ENCODE peak calls at places on chromosome 1, in eight cellular contexts. C is body of pancreas, F is gastrocnemius medialis, W is upper lobe of left lung, J is heart left ventricle, S is HepG2, U is right lobe of liver, T is HCT116. P is an unnamed sample.

GRCh38 chr1:171107969-171108368 is 17.3 kb downstream of the FMO3 start:
- ATAC-seq in C (no peak), F (no peak), W (no peak), J (no peak), S (no peak), U (no peak), T (no peak), P (no peak)

GRCh38 chr1:68232354-68233148 is at the start of gene WLS:
- ATAC-seq in C (peak; percentile 80), F (peak; percentile 84), W (peak; percentile 85), J (peak; percentile 86), S (no peak), U (peak; percentile 87), T (peak; percentile 89), P (peak; percentile 85)

GRCh38 chr1:205716371-205717132 is 33.4 kb downstream of the NUCKS1 start:
- ATAC-seq in C (no peak), F (no peak), W (no peak), J (no peak), S (no peak), U (no peak), T (no peak), P (no peak)

GRCh38 chr1:64595871-64596515 is 126.1 kb downstream of the CACHD1 start:
- ATAC-seq in C (no peak), F (no peak), W (no peak), J (no peak), S (peak; percentile 63), U (no peak), T (no peak), P (no peak)

GRCh38 chr1:3653286-3653618 is 936 bp downstream of the TP73 start:
- ATAC-seq in C (no peak), F (no peak), W (no peak), J (no peak), S (no peak), U (no peak), T (peak; percentile 13), P (no peak)

GRCh38 chr1:232517204-232517603 is 112.7 kb downstream of the SIPA1L2 start:
- ATAC-seq in C (no peak), F (no peak), W (no peak), J (no peak), S (no peak), U (no peak), T (no peak), P (no peak)

GRCh38 chr1:234406871-234407270 is 33.6 kb downstream of the COA6 start:
- ATAC-seq in C (no peak), F (no peak), W (no peak), J (no peak), S (no peak), U (no peak), T (no peak), P (no peak)

GRCh38 chr1:201013031-201013485 is 10.5 kb downstream of the KIF21B start:
- ATAC-seq in C (no peak), F (no peak), W (no peak), J (peak; percentile 49), S (no peak), U (peak; percentile 18), T (peak; percentile 35), P (no peak)

GRCh38 chr1:150578278-150579109 is 916 bp downstream of the MCL1 start:
- ATAC-seq in C (peak; percentile 12), F (peak; percentile 40), W (peak; percentile 49), J (peak; percentile 58), S (peak; percentile 18), U (peak; percentile 13), T (peak; percentile 5), P (peak; percentile 14)

GRCh38 chr1:170356585-170356984 is 175.4 kb upstream of the GORAB start:
- ATAC-seq in C (no peak), F (no peak), W (no peak), J (no peak), S (no peak), U (no peak), T (no peak), P (no peak)

GRCh38 chr1:213585402-213585801 is 402.4 kb upstream of the PROX1 start:
- ATAC-seq in C (peak; percentile 87), F (no peak), W (no peak), J (peak; percentile 42), S (peak; percentile 59), U (no peak), T (no peak), P (no peak)

GRCh38 chr1:2803931-2804627 is 2.6 kb upstream of the TTC34 start:
- ATAC-seq in C (no peak), F (no peak), W (no peak), J (no peak), S (peak; percentile 11), U (no peak), T (no peak), P (no peak)

DNA sequence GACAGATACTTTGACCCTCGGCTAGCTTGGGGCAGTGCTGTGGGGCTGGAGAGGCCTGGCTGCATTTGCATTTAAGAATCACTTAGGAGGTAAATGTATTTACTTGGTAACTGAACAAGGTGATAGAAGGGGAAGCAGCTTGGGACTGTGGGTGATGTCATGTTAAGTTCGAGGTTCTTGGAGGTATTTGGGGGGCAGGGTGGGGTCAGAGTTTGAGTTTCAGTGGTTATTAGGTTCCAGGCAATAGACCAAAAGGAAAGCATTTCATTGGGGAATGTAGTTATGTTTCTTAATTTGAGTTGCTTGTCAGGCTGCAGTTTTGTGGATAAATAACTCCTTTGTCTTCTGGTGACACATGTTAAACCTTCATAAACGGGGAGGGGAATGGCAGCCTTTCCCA is 2.4 kb upstream of the FAM78B start:
- ATAC-seq in C (no peak), F (no peak), W (no peak), J (no peak), S (no peak), U (no peak), T (no peak), P (no peak)
- H3K27me3 ChIP-seq in C (no peaks in the 10 kb centered on the region), F (no peaks in the 10 kb centered on the region), W (peaks cover 4% of the 10 kb centered on the region), J (peaks cover 18% of the 10 kb centered on the region), S (peaks cover 2% of the 10 kb centered on the region), U (no peaks in the 10 kb centered on the region), T (no peaks in the 10 kb centered on the region), P (no peaks in the 10 kb centered on the region)

GRCh38 chr1:161887724-161888287 is 121.7 kb downstream of the ATF6 start:
- ATAC-seq in C (no peak), F (no peak), W (no peak), J (no peak), S (no peak), U (no peak), T (no peak), P (no peak)

GRCh38 chr1:161886589-161886988 is 120.5 kb downstream of the ATF6 start:
- ATAC-seq in C (no peak), F (no peak), W (no peak), J (no peak), S (no peak), U (no peak), T (no peak), P (no peak)

GRCh38 chr1:161885013-161885412 is 118.9 kb downstream of the ATF6 start:
- ATAC-seq in C (no peak), F (no peak), W (peak; percentile 79), J (no peak), S (no peak), U (no peak), T (no peak), P (no peak)

GRCh38 chr1:161885759-161886158 is 119.6 kb downstream of the ATF6 start:
- ATAC-seq in C (no peak), F (no peak), W (no peak), J (no peak), S (no peak), U (no peak), T (no peak), P (no peak)

DNA sequence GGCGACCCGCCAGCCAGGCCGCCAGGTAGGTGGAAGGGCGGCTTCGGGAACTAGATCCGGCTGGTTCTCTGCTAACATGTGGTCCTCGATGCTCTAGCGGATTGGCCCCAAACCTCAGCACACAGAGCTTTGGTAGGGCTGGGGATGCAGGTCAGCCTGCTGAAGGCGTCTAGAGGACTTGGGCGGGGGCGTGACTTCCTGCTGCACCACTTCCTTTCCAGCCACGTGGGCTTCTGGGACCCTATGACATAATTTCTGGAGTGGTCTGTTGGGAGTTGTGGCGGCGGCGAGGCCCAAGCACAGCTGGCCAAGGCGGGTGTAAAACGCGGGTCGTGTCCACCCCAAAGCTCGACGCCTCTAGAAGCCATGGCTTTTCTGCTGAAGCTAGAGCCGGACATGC is 124.5 kb downstream of the ATF6 start:
- ATAC-seq in C (no peak), F (no peak), W (no peak), J (no peak), S (no peak), U (no peak), T (no peak), P (no peak)
- TF ChIP-seq POLR2A in C (no peak), F (no peak), W (no peak), J (no peak), S (no peak), U (no peak), T (no peak), P (no peak)

GRCh38 chr1:181318858-181319235 is 164.5 kb upstream of the CACNA1E start:
- ATAC-seq in C (no peak), F (no peak), W (no peak), J (no peak), S (no peak), U (no peak), T (no peak), P (no peak)

GRCh38 chr1:181314959-181315358 is 168.4 kb upstream of the CACNA1E start:
- ATAC-seq in C (no peak), F (no peak), W (no peak), J (no peak), S (no peak), U (no peak), T (no peak), P (no peak)

GRCh38 chr1:181319903-181320302 is 163.4 kb upstream of the CACNA1E start:
- ATAC-seq in C (no peak), F (no peak), W (no peak), J (no peak), S (no peak), U (no peak), T (no peak), P (no peak)

GRCh38 chr1:181318022-181318857 is 165.1 kb upstream of the CACNA1E start:
- ATAC-seq in C (no peak), F (no peak), W (no peak), J (no peak), S (no peak), U (no peak), T (no peak), P (peak; percentile 22)

DNA sequence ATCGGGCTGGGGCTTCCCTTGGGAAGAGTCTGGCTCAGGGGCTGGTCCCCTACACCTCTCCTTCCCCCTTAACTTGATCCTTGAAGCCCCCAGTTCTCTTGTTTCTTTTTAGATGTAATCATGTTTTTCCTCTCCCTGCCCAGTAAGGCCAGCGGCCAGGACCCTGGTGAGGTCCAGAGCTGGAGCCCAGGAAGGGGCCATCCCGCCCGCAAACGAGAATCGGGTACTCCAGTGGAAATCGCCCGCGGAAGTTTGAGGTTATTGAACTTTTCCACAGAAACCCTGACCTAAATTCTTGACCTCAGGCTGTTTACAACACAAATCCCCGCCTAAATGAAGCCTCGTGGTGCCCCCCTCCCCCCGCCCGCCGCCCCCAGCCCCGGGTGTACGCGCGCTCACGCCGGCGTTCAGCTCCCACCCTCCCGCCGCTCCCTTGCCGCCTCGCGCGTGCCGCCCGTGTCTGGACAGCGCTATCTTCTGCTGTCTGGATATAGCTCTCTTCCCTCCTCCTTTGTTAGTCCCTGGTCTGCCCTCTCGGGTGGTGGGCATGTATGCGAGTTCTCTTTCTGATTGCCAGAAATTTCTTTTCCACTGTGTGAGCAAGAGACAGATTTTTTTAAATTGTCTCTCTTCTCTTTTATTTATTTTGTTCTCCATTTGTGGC is 165.9 kb upstream of the CACNA1E start:
- ATAC-seq in C (no peak), F (no peak), W (no peak), J (no peak), S (no peak), U (no peak), T (no peak), P (no peak)
- H3K27me3 ChIP-seq in C (no peaks in the 10 kb centered on the region), F (peaks cover 53% of the 10 kb centered on the region), W (peaks cover 12% of the 10 kb centered on the region), J (peaks cover 76% of the 10 kb centered on the region), S (peaks cover 7% of the 10 kb centered on the region), U (peaks cover 5% of the 10 kb centered on the region), T (peaks cover 25% of the 10 kb centered on the region), P (peaks cover 92% of the 10 kb centered on the region)

GRCh38 chr1:118157506-118157905 is 27.5 kb downstream of the SPAG17 start:
- ATAC-seq in C (no peak), F (no peak), W (no peak), J (no peak), S (no peak), U (no peak), T (no peak), P (no peak)
- TF ChIP-seq POLR2A in C (no peak), F (no peak), W (no peak), J (no peak), S (no peak), U (no peak), T (no peak), P (no peak)

P was measured in gastroesophageal sphincter.